ENCODE peak calls at places on chromosomes 16 and 17, in four cellular contexts. L is A549, Q is HepG2, K is K562. T is an unnamed sample.

GRCh38 chr16:523097-523741 is 4.3 kb upstream of the CAPN15 start:
- DNase-seq in L (no peak), Q (no peak), K (no peak), T (no peak)

GRCh38 chr17:17719966-17720543 is 38.8 kb downstream of the RAI1 start:
- DNase-seq in L (no peak), Q (peak; percentile 76), K (no peak), T (no peak)

GRCh38 chr17:29250666-29251065 is 4.0 kb downstream of the CRYBA1 start:
- DNase-seq in L (peak; percentile 24), Q (no peak), K (no peak), T (no peak)

GRCh38 chr17:32259596-32259995 is 6.0 kb upstream of the RHBDL3 start:
- DNase-seq in L (no peak), Q (no peak), K (no peak), T (no peak)

GRCh38 chr16:2468725-2469398 is 2.2 kb upstream of the NTN3 start:
- DNase-seq in L (no peak), Q (no peak), K (no peak), T (peak; percentile 59)

GRCh38 chr17:79088997-79089328 is 14.3 kb downstream of the ENGASE start:
- DNase-seq in L (no peak), Q (no peak), K (no peak), T (no peak)

GRCh38 chr17:59746849-59747445 is 39.5 kb downstream of the VMP1 start:
- DNase-seq in L (peak; percentile 82), Q (peak; percentile 62), K (peak; percentile 56), T (no peak)

GRCh38 chr17:76427457-76428231 is 25.3 kb downstream of the UBE2O start:
- DNase-seq in L (no peak), Q (no peak), K (no peak), T (no peak)

DNA sequence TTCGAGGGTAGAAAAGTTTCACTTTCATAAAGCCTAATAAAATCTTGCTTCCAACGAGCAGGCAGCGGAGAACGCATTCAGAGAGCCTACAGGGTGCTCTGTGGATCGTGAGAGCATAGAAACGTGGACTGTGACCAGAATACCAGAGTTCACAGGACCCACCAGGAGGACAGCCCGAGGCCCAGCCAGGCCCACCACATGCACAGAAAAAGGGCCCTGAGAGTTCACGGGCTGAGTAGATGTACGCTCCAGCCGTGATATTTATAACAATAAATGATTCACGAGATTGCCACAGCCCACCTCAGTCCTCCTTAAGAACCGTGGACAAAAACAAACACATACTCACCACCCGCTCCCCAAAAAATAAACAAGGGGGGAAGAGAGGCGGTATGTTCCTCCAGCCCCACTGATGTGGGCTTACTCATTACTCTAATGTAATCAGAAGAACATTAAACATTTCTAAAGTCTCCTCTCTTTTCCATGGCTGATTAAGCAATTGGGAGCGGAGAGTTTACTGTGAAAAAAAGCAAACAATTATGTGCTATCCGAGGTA is 207.2 kb downstream of the C16orf78 start:
- DNase-seq in L (no peak), Q (no peak), K (no peak), T (no peak)
- TF ChIP-seq RNF2 in L (no peak), Q (no peak), K (no peak), T (no peak)

GRCh38 chr17:82710499-82711232 is 5.8 kb upstream of the FN3KRP start:
- DNase-seq in L (no peak), Q (no peak), K (no peak), T (no peak)
- TF ChIP-seq RNF2 in L (no peak), Q (no peak), K (no peak), T (no peak)

DNA sequence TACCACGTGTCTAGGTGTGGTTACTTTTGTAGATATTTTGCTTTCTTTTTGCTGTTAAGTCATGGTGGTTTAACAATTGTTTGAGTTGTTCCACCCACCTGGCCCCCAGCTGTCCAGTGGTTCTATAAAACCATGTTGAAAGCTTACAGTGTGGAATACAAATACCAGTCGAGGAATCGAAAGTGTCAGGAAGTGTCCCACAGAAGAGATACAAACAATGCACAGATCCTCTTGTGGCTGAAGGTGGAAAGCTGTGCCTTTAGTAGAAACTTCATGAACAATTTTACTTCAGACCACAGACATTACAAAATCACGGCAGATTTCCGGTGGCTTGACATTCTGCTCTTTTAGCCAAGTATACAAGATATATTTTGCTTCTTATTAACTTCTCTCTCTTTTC is 782.4 kb upstream of the SOX9 start:
- DNase-seq in L (peak; percentile 20), Q (no peak), K (no peak), T (no peak)
- TF ChIP-seq RNF2 in L (no peak), Q (no peak), K (no peak), T (no peak)

GRCh38 chr16:85527042-85527766 is 85.9 kb upstream of the GSE1 start:
- DNase-seq in L (no peak), Q (no peak), K (no peak), T (no peak)

GRCh38 chr16:85526132-85526731 is 86.9 kb upstream of the GSE1 start:
- DNase-seq in L (no peak), Q (peak; percentile 53), K (no peak), T (no peak)

GRCh38 chr16:85528528-85529387 is 84.4 kb upstream of the GSE1 start:
- DNase-seq in L (peak; percentile 26), Q (no peak), K (peak; percentile 85), T (no peak)

GRCh38 chr16:85529489-85530369 is 83.4 kb upstream of the GSE1 start:
- DNase-seq in L (peak; percentile 21), Q (no peak), K (no peak), T (no peak)

DNA sequence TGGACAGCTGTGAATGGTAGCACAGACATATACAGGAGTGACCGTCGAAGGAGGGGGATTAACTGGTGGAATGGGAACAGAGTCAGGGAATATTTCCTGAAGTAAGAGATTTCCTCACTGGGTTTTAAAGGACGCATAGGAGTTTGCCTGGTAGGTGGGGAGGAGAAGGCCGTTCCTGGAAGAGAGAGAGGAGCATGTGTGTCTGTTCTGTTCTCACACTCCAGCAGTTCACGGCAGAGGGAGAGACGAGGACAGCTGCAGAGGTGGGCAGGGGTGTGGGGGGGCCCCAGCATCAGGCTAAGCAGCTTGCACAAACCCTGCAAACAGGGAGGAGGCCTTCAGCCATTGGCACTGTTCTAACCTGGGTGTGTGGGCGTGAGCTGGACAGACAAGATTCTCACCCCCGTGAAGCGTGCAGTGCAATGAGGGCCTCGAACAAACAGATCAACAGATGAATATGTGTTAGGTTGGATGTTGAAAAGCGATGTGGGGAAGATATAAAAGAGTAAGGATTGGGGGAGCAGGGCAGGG is 85.3 kb upstream of the GSE1 start:
- DNase-seq in L (no peak), Q (no peak), K (no peak), T (no peak)
- TF ChIP-seq RNF2 in L (no peak), Q (no peak), K (no peak), T (no peak)

DNA sequence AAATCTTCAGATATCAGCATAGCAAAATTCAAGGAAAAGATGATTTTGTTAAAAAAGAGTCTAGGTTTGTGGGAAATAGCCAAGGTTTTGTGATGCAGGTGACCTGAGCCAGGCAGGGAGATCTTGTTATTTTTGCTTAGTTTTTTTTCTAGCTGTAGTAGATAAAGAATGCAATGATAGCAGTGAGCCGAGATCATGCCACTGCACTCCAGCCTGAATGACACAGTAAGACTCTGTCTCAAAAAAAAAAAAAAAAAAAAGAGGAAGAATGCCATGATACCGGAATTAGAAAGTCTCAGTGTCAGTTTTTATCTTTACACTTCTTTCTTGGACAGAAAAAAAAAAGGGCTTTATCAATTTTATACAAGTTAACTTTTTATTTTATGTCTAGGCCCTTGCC is 27.5 kb downstream of the TMEM238L start:
- DNase-seq in L (no peak), Q (no peak), K (no peak), T (no peak)
- TF ChIP-seq RNF2 in L (no peak), Q (no peak), K (no peak), T (no peak)

DNA sequence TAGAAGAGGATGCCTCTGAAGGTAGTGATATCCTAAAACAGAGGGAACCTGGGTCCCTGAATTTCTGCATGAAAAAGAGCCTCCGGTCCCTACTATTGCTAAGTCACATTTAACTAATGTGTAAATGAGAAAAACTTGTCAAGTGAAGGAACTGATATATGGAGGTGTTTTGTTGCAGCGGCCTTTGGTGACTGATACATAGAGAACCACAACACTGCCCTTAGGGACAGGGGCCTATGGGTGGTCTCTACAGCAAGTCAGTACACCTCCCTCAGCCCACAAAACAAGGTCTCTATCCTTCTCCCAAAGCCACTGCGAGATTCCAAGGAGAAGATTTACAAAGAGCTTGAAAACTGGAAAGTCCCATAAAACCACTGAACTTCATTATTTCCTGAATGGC is 275.3 kb downstream of the SOX9 start:
- DNase-seq in L (no peak), Q (no peak), K (no peak), T (no peak)
- TF ChIP-seq RNF2 in L (no peak), Q (no peak), K (no peak), T (no peak)

GRCh38 chr17:81575836-81576235 is 23.7 kb upstream of the FAAP100 start:
- DNase-seq in L (no peak), Q (peak; percentile 59), K (no peak), T (no peak)

GRCh38 chr17:81578038-81578441 is 25.9 kb upstream of the FAAP100 start:
- DNase-seq in L (no peak), Q (peak; percentile 24), K (no peak), T (no peak)

GRCh38 chr17:81578561-81579225 is 26.5 kb upstream of the FAAP100 start:
- DNase-seq in L (no peak), Q (no peak), K (peak; percentile 24), T (no peak)

GRCh38 chr17:81577278-81578000 is 25.3 kb upstream of the FAAP100 start:
- DNase-seq in L (peak; percentile 76), Q (peak; percentile 73), K (no peak), T (no peak)

DNA sequence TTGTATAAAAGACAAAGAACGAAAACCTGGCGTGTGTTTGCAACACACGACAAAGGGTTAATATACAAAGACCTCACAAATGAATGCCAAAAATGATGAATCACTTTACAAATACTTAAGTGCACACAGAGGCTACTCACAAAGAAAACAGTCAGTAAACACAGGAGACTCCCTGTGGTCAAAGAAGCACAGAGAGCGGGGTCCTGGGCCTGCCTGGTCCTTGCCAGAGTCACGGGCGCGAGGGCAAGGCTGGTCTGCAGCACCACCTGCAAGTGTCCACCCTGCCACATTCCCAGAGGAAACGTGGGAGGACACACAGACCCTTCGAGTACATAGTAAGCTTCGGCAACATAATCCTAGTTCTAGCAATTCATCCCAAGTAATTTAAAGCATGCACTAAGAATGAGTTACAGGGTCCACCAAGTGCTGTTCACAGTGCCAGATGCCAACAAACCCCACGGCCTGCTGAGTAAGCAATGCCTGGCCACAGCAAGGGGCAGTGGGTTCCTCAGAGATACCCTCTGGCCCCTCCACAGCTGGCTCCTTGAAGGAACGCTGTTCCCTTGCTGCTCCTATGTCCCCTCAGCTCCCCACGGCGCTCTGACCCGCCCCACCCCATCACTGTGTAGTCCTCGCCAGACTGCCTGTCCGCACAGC is 24.6 kb upstream of the FAAP100 start:
- DNase-seq in L (peak; percentile 89), Q (peak; percentile 89), K (no peak), T (no peak)
- TF ChIP-seq RNF2 in L (no peak), Q (no peak), K (no peak), T (no peak)